ENCODE peak calls at places on chromosomes 12 and 14, in eight cellular contexts. C is Calu3, Q is AG04450, U is H9, Y is HFF-Myc, S is IMR-90, B is astrocyte of the cerebellum, N is A549. J is an unnamed sample.

GRCh38 chr12:61513972-61514371 is 746.2 kb upstream of the USP15 start:
- DNase-seq in Y (no peak), U (no peak), C (no peak), B (no peak), N (no peak), S (no peak), Q (no peak), J (no peak)

GRCh38 chr12:93184664-93185368 is 192.9 kb upstream of the NUDT4 start:
- DNase-seq in S (no peak), N (no peak), U (no peak), B (no peak), Q (no peak), Y (no peak), C (no peak), J (no peak)

GRCh38 chr12:50441763-50442162 is 41.1 kb downstream of the LARP4 start:
- DNase-seq in N (no peak), Q (no peak), S (no peak), B (no peak), U (no peak), Y (no peak), C (no peak), J (no peak)

GRCh38 chr12:130336723-130337475 is 788 bp upstream of the PIWIL1 start:
- DNase-seq in B (no peak), Y (no peak), N (no peak), C (no peak), U (no peak), S (no peak), Q (no peak), J (no peak)

GRCh38 chr14:85252011-85252410 is 277.9 kb upstream of the FLRT2 start:
- DNase-seq in N (peak; percentile 17), B (peak; percentile 45), U (no peak), Q (no peak), S (peak; percentile 65), C (no peak), Y (peak; percentile 9), J (no peak)

GRCh38 chr12:18320036-18320617 is 58.8 kb downstream of the PIK3C2G start:
- DNase-seq in S (peak; percentile 69), N (peak; percentile 73), Q (peak; percentile 59), U (peak; percentile 58), B (peak; percentile 56), Y (peak; percentile 30), C (peak; percentile 71), J (no peak)

GRCh38 chr12:15838986-15839385 is 43.2 kb upstream of the STRAP start:
- DNase-seq in C (no peak), U (no peak), Y (no peak), Q (no peak), S (no peak), N (no peak), B (no peak), J (no peak)

GRCh38 chr14:103512701-103513611 is 9.7 kb downstream of the CKB start:
- DNase-seq in U (no peak), Q (no peak), N (no peak), C (no peak), S (peak; percentile 80), Y (no peak), B (peak; percentile 19), J (no peak)

GRCh38 chr12:5102261-5102789 is 58.6 kb downstream of the KCNA5 start:
- DNase-seq in S (peak; percentile 94), Q (peak; percentile 61), Y (no peak), C (no peak), N (no peak), B (no peak), U (no peak), J (no peak)

GRCh38 chr14:93543766-93544165 is 113.0 kb downstream of the UNC79 start:
- DNase-seq in N (peak; percentile 32), Y (no peak), S (peak; percentile 33), B (no peak), Q (no peak), C (no peak), U (no peak), J (no peak)

GRCh38 chr14:100601064-100601463 is 13.8 kb upstream of the BEGAIN start:
- DNase-seq in C (no peak), Q (no peak), B (no peak), S (no peak), Y (no peak), N (no peak), U (no peak), J (no peak)

GRCh38 chr14:102071283-102071998 is 15.4 kb downstream of the HSP90AA1 start:
- DNase-seq in Q (peak; percentile 20), N (no peak), B (no peak), C (peak; percentile 67), U (no peak), S (peak; percentile 81), Y (no peak), J (no peak)

GRCh38 chr14:62674833-62675232 is 370.4 kb downstream of the KCNH5 start:
- DNase-seq in B (no peak), U (no peak), Q (no peak), N (no peak), Y (no peak), C (no peak), S (no peak), J (no peak)

GRCh38 chr12:18895946-18896345 is 158.0 kb downstream of the CAPZA3 start:
- DNase-seq in S (no peak), B (no peak), Y (no peak), U (peak; percentile 80), N (no peak), Q (no peak), C (no peak), J (no peak)

GRCh38 chr12:110600254-110600653 is 13.7 kb upstream of the TCTN1 start:
- DNase-seq in N (peak; percentile 77), U (no peak), S (peak; percentile 72), Q (no peak), Y (no peak), C (no peak), B (no peak), J (no peak)

GRCh38 chr14:64733321-64733720 is 29.1 kb downstream of the PLEKHG3 start:
- DNase-seq in B (no peak), Y (no peak), N (no peak), U (no peak), C (no peak), S (no peak), Q (no peak), J (no peak)

GRCh38 chr12:107929436-107929835 is 154.9 kb downstream of the ASCL4 start:
- DNase-seq in S (peak; percentile 10), C (no peak), B (peak; percentile 5), U (peak; percentile 68), Q (no peak), Y (peak; percentile 12), N (peak; percentile 80), J (no peak)

GRCh38 chr12:75599061-75599460 is 87.7 kb upstream of the KRR1 start:
- DNase-seq in Q (no peak), Y (no peak), U (no peak), N (no peak), B (no peak), C (no peak), S (no peak), J (no peak)

GRCh38 chr12:126668538-126668937 is 1598.4 kb upstream of the TMEM132C start:
- DNase-seq in N (peak; percentile 3), S (no peak), Y (peak; percentile 49), Q (no peak), U (no peak), B (peak; percentile 64), C (peak; percentile 53), J (no peak)

GRCh38 chr14:80055912-80056801 is 155.1 kb downstream of the DIO2 start:
- DNase-seq in N (peak; percentile 75), U (peak; percentile 62), Q (peak; percentile 50), C (peak; percentile 34), S (peak; percentile 78), B (peak; percentile 55), Y (peak; percentile 39), J (no peak)

GRCh38 chr14:93207468-93208308 is 632 bp downstream of the UBR7 start:
- DNase-seq in Q (no peak), Y (no peak), B (no peak), S (peak; percentile 64), N (peak; percentile 72), U (no peak), C (peak; percentile 69), J (no peak)

GRCh38 chr12:121711925-121712461 is 559 bp upstream of the TMEM120B start:
- DNase-seq in U (no peak), Q (no peak), C (no peak), N (peak; percentile 53), S (no peak), Y (no peak), B (no peak), J (no peak)

GRCh38 chr12:32545413-32545970 is 133.6 kb upstream of the DNM1L start:
- DNase-seq in U (no peak), B (no peak), N (no peak), Y (no peak), C (no peak), Q (no peak), S (no peak), J (no peak)

DNA sequence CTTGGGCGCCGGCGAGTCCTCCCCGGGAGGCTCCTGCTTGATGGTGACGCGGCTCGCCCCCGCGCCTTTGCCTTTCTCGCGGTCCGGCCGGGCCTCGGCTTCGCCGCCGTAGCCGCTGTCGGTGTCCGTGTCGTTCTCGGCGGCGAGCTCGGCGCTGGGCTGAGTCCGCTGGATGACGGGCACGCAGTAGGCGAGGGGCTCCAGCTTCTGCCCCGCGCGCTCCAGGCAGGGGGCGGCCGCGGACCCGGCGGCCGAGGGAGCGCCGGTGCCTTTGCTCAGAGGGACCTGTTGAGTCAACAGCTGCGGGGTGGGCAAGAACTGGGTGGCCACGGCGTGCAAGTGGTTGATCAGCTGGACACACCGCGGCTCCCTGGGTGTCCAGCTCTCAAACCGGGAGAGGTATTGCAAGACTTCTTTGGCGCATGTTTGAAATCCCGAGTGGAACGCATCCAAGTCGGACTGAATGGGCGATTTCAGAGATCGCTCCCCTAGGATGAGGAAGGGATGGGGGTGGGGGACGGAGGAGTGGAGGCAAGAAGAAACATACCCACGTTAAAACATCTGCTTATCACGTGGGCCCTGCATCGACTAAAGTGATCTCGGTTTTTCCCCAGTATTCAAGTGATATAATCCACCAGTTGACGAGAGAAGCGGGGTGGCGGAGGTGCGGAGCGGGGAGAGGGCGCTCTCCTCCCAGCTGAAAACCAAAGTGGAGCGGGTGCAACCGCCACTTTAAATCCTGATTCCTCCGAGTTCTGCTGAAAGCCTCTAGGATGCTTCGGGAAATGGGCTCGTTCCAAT is 2.0 kb downstream of the BHLHE41 start:
- DNase-seq in U (peak; percentile 56), Q (no peak), C (peak; percentile 63), S (peak; percentile 79), N (peak; percentile 70), Y (peak; percentile 84), B (peak; percentile 67), J (no peak)
- TF ChIP-seq CTCF in U (no peak), Q (peak; percentile 31), C (peak; percentile 13), S (peak; percentile 48), N (peak; percentile 57), Y (peak; percentile 13), B (peak; percentile 41), J (no peak)

GRCh38 chr14:58772814-58773620 is 135.3 kb downstream of the DACT1 start:
- DNase-seq in U (peak; percentile 38), B (no peak), Y (no peak), C (no peak), S (peak; percentile 15), Q (no peak), N (no peak), J (no peak)
- TF ChIP-seq CTCF in U (peak; percentile 32), B (no peak), Y (peak; percentile 8), C (no peak), S (no peak), Q (no peak), N (no peak), J (no peak)

GRCh38 chr14:98937712-98938505 is 334.1 kb downstream of the BCL11B start:
- DNase-seq in C (no peak), Y (no peak), N (no peak), Q (no peak), B (no peak), U (no peak), S (no peak), J (no peak)
- TF ChIP-seq CTCF in C (no peak), Y (no peak), N (no peak), Q (no peak), B (no peak), U (no peak), S (no peak), J (no peak)

GRCh38 chr14:22220427-22220826 is 368.6 kb downstream of the DAD1 start:
- DNase-seq in Q (peak; percentile 20), B (peak; percentile 11), U (no peak), N (no peak), C (no peak), Y (no peak), S (peak; percentile 70), J (no peak)
- TF ChIP-seq CTCF in Q (peak; percentile 68), B (no peak), U (no peak), N (no peak), C (no peak), Y (no peak), S (peak; percentile 59), J (no peak)

J was measured in activated B cell treated with CpG ODN at 0.5 μM for 24 hours.